ENCODE peak calls at places on chromosome 9, in seven cellular contexts. One of them, this sample, is unnamed.

GRCh38 chr9:98146101-98146991 is 27.3 kb upstream of the TRIM14 start:
- DNase-seq in endothelial cell: no peak
- DNase-seq in H54: peak
- DNase-seq in cardiac fibroblast: peak
- DNase-seq in IMR-90: peak
- DNase-seq in LoVo: peak
- DNase-seq in upper lobe of right lung: peak
- DNase-seq in this sample: no peak

GRCh38 chr9:136107155-136107952 is 11.3 kb downstream of the TMEM250 start:
- DNase-seq in cardiac fibroblast: no peak
- DNase-seq in H54: no peak
- DNase-seq in IMR-90: no peak
- DNase-seq in endothelial cell: no peak
- DNase-seq in upper lobe of right lung: no peak
- DNase-seq in LoVo: no peak
- DNase-seq in this sample: no peak

GRCh38 chr9:116421006-116421538 is 266.0 kb upstream of the TRIM32 start:
- DNase-seq in IMR-90: peak
- DNase-seq in H54: no peak
- DNase-seq in endothelial cell: no peak
- DNase-seq in LoVo: no peak
- DNase-seq in upper lobe of right lung: no peak
- DNase-seq in cardiac fibroblast: peak
- DNase-seq in this sample: no peak

GRCh38 chr9:81671880-81672280 is 17.5 kb downstream of the TLE1 start:
- DNase-seq in IMR-90: peak
- DNase-seq in endothelial cell: no peak
- DNase-seq in LoVo: no peak
- DNase-seq in H54: no peak
- DNase-seq in upper lobe of right lung: peak
- DNase-seq in cardiac fibroblast: peak
- DNase-seq in this sample: peak

GRCh38 chr9:23245067-23245466 is 581.0 kb downstream of the ELAVL2 start:
- DNase-seq in LoVo: no peak
- DNase-seq in endothelial cell: no peak
- DNase-seq in upper lobe of right lung: no peak
- DNase-seq in cardiac fibroblast: no peak
- DNase-seq in IMR-90: no peak
- DNase-seq in H54: no peak
- DNase-seq in this sample: no peak

GRCh38 chr9:89380437-89381307 is 62.4 kb downstream of the SECISBP2 start:
- DNase-seq in IMR-90: no peak
- DNase-seq in cardiac fibroblast: no peak
- DNase-seq in endothelial cell: no peak
- DNase-seq in LoVo: no peak
- DNase-seq in H54: no peak
- DNase-seq in upper lobe of right lung: no peak
- DNase-seq in this sample: no peak

GRCh38 chr9:125638646-125639045 is 68.4 kb downstream of the MAPKAP1 start:
- DNase-seq in LoVo: no peak
- DNase-seq in H54: no peak
- DNase-seq in IMR-90: no peak
- DNase-seq in upper lobe of right lung: no peak
- DNase-seq in cardiac fibroblast: no peak
- DNase-seq in endothelial cell: no peak
- DNase-seq in this sample: no peak

GRCh38 chr9:37761511-37761910 is 7.9 kb downstream of the TRMT10B start:
- DNase-seq in LoVo: no peak
- DNase-seq in cardiac fibroblast: peak
- DNase-seq in endothelial cell: no peak
- DNase-seq in upper lobe of right lung: no peak
- DNase-seq in H54: no peak
- DNase-seq in IMR-90: peak
- DNase-seq in this sample: no peak

GRCh38 chr9:93268551-93269314 is 84.8 kb downstream of the WNK2 start:
- DNase-seq in endothelial cell: no peak
- DNase-seq in IMR-90: no peak
- DNase-seq in cardiac fibroblast: no peak
- DNase-seq in LoVo: no peak
- DNase-seq in upper lobe of right lung: peak
- DNase-seq in H54: no peak
- DNase-seq in this sample: peak

GRCh38 chr9:75979362-75979761 is 88.9 kb downstream of the PCSK5 start:
- DNase-seq in cardiac fibroblast: peak
- DNase-seq in IMR-90: peak
- DNase-seq in upper lobe of right lung: no peak
- DNase-seq in H54: peak
- DNase-seq in LoVo: peak
- DNase-seq in endothelial cell: peak
- DNase-seq in this sample: no peak

GRCh38 chr9:114894206-114894605 is 36.2 kb downstream of the TNFSF8 start:
- DNase-seq in cardiac fibroblast: peak
- DNase-seq in H54: no peak
- DNase-seq in IMR-90: peak
- DNase-seq in LoVo: no peak
- DNase-seq in upper lobe of right lung: no peak
- DNase-seq in endothelial cell: no peak
- DNase-seq in this sample: no peak

GRCh38 chr9:99660191-99660636 is 161.5 kb upstream of the NR4A3 start:
- DNase-seq in upper lobe of right lung: peak
- DNase-seq in LoVo: no peak
- DNase-seq in IMR-90: no peak
- DNase-seq in cardiac fibroblast: no peak
- DNase-seq in H54: no peak
- DNase-seq in endothelial cell: no peak
- DNase-seq in this sample: no peak

GRCh38 chr9:77827104-77827784 is 179.1 kb upstream of the GNA14 start:
- DNase-seq in upper lobe of right lung: no peak
- DNase-seq in H54: no peak
- DNase-seq in endothelial cell: no peak
- DNase-seq in cardiac fibroblast: no peak
- DNase-seq in IMR-90: no peak
- DNase-seq in LoVo: no peak
- DNase-seq in this sample: no peak

GRCh38 chr9:100601216-100601615 is 23.3 kb downstream of the CAVIN4 start:
- DNase-seq in IMR-90: peak
- DNase-seq in endothelial cell: peak
- DNase-seq in cardiac fibroblast: peak
- DNase-seq in H54: peak
- DNase-seq in LoVo: peak
- DNase-seq in upper lobe of right lung: no peak
- DNase-seq in this sample: no peak

GRCh38 chr9:14212116-14212515 is 101.8 kb downstream of the NFIB start:
- DNase-seq in H54: no peak
- DNase-seq in IMR-90: peak
- DNase-seq in cardiac fibroblast: peak
- DNase-seq in LoVo: no peak
- DNase-seq in endothelial cell: no peak
- DNase-seq in upper lobe of right lung: no peak
- DNase-seq in this sample: no peak

GRCh38 chr9:79382468-79382867 is 189.3 kb upstream of the TLE4 start:
- DNase-seq in endothelial cell: no peak
- DNase-seq in IMR-90: no peak
- DNase-seq in H54: no peak
- DNase-seq in cardiac fibroblast: no peak
- DNase-seq in upper lobe of right lung: no peak
- DNase-seq in LoVo: peak
- DNase-seq in this sample: no peak

GRCh38 chr9:130635306-130635705 is 29.1 kb upstream of the PRDM12 start:
- DNase-seq in endothelial cell: no peak
- DNase-seq in H54: no peak
- DNase-seq in IMR-90: no peak
- DNase-seq in upper lobe of right lung: peak
- DNase-seq in LoVo: no peak
- DNase-seq in cardiac fibroblast: no peak
- DNase-seq in this sample: no peak

GRCh38 chr9:8916771-8917170 is 1117.2 kb upstream of the DMAC1 start:
- DNase-seq in LoVo: no peak
- DNase-seq in IMR-90: no peak
- DNase-seq in H54: no peak
- DNase-seq in cardiac fibroblast: no peak
- DNase-seq in upper lobe of right lung: no peak
- DNase-seq in endothelial cell: no peak
- DNase-seq in this sample: no peak

GRCh38 chr9:35828716-35829083 is at the start of gene FAM221B:
- DNase-seq in IMR-90: no peak
- DNase-seq in endothelial cell: peak
- DNase-seq in LoVo: no peak
- DNase-seq in upper lobe of right lung: no peak
- DNase-seq in H54: no peak
- DNase-seq in cardiac fibroblast: no peak
- DNase-seq in this sample: no peak

GRCh38 chr9:95528908-95529502 is 12.2 kb upstream of the PTCH1 start:
- DNase-seq in LoVo: no peak
- DNase-seq in endothelial cell: no peak
- DNase-seq in cardiac fibroblast: no peak
- DNase-seq in upper lobe of right lung: no peak
- DNase-seq in H54: no peak
- DNase-seq in IMR-90: no peak
- DNase-seq in this sample: no peak

GRCh38 chr9:92607088-92607487 is 62.8 kb downstream of the IPPK start:
- DNase-seq in LoVo: no peak
- DNase-seq in upper lobe of right lung: no peak
- DNase-seq in IMR-90: peak
- DNase-seq in cardiac fibroblast: peak
- DNase-seq in endothelial cell: no peak
- DNase-seq in H54: no peak
- DNase-seq in this sample: no peak

GRCh38 chr9:126049088-126049487 is 277.5 kb upstream of the MVB12B start:
- DNase-seq in H54: no peak
- DNase-seq in IMR-90: no peak
- DNase-seq in endothelial cell: peak
- DNase-seq in upper lobe of right lung: no peak
- DNase-seq in cardiac fibroblast: no peak
- DNase-seq in LoVo: no peak
- DNase-seq in this sample: no peak

GRCh38 chr9:88998506-88998905 is 7.2 kb downstream of the S1PR3 start:
- DNase-seq in IMR-90: no peak
- DNase-seq in upper lobe of right lung: no peak
- DNase-seq in cardiac fibroblast: peak
- DNase-seq in endothelial cell: no peak
- DNase-seq in H54: no peak
- DNase-seq in LoVo: no peak
- DNase-seq in this sample: no peak

GRCh38 chr9:76789850-76790249 is 25.6 kb downstream of the PCA3 start:
- DNase-seq in LoVo: peak
- DNase-seq in H54: no peak
- DNase-seq in upper lobe of right lung: no peak
- DNase-seq in cardiac fibroblast: no peak
- DNase-seq in IMR-90: no peak
- DNase-seq in endothelial cell: no peak
- DNase-seq in this sample: no peak

GRCh38 chr9:34505370-34506120 is 17.2 kb downstream of the ENHO start:
- DNase-seq in IMR-90: no peak
- DNase-seq in H54: no peak
- DNase-seq in endothelial cell: no peak
- DNase-seq in cardiac fibroblast: no peak
- DNase-seq in upper lobe of right lung: no peak
- DNase-seq in LoVo: no peak
- DNase-seq in this sample: peak

GRCh38 chr9:107732781-107733529 is 243.4 kb upstream of the KLF4 start:
- DNase-seq in upper lobe of right lung: no peak
- DNase-seq in H54: peak
- DNase-seq in endothelial cell: no peak
- DNase-seq in cardiac fibroblast: peak
- DNase-seq in LoVo: no peak
- DNase-seq in IMR-90: peak
- DNase-seq in this sample: peak